ENCODE peak calls at places on chromosome 17, in nine cellular contexts. One of them, this sample, is unnamed.

GRCh38 chr17:30831257-30831656 is 509 bp upstream of the ATAD5 start:
- DNase-seq in fibroblast of pulmonary artery: peak
- DNase-seq in pancreas: no peak
- DNase-seq in RWPE2: no peak
- DNase-seq in esophagus muscularis mucosa: no peak
- DNase-seq in ovary: no peak
- DNase-seq in left lung: no peak
- DNase-seq in lower lobe of right lung: no peak
- DNase-seq in fibroblast of the aortic adventitia: peak
- DNase-seq in this sample: peak

GRCh38 chr17:59607817-59608403 is 11.8 kb upstream of the CLTC start:
- DNase-seq in pancreas: no peak
- DNase-seq in fibroblast of pulmonary artery: no peak
- DNase-seq in RWPE2: no peak
- DNase-seq in esophagus muscularis mucosa: no peak
- DNase-seq in ovary: no peak
- DNase-seq in lower lobe of right lung: no peak
- DNase-seq in fibroblast of the aortic adventitia: no peak
- DNase-seq in left lung: no peak
- DNase-seq in this sample: no peak

GRCh38 chr17:2909164-2909852 is 113.1 kb downstream of the RAP1GAP2 start:
- DNase-seq in esophagus muscularis mucosa: no peak
- DNase-seq in ovary: no peak
- DNase-seq in fibroblast of pulmonary artery: no peak
- DNase-seq in fibroblast of the aortic adventitia: no peak
- DNase-seq in RWPE2: no peak
- DNase-seq in left lung: no peak
- DNase-seq in lower lobe of right lung: no peak
- DNase-seq in pancreas: no peak
- DNase-seq in this sample: no peak

GRCh38 chr17:35312790-35313711 is 60.4 kb downstream of the SLFN11 start:
- DNase-seq in esophagus muscularis mucosa: no peak
- DNase-seq in fibroblast of pulmonary artery: peak
- DNase-seq in fibroblast of the aortic adventitia: peak
- DNase-seq in lower lobe of right lung: peak
- DNase-seq in left lung: peak
- DNase-seq in RWPE2: no peak
- DNase-seq in pancreas: peak
- DNase-seq in ovary: peak
- DNase-seq in this sample: peak

GRCh38 chr17:66701462-66701861 is 133.5 kb upstream of the CACNG5 start:
- DNase-seq in fibroblast of the aortic adventitia: no peak
- DNase-seq in RWPE2: no peak
- DNase-seq in esophagus muscularis mucosa: no peak
- DNase-seq in lower lobe of right lung: no peak
- DNase-seq in ovary: no peak
- DNase-seq in pancreas: no peak
- DNase-seq in fibroblast of pulmonary artery: no peak
- DNase-seq in left lung: no peak
- DNase-seq in this sample: no peak

GRCh38 chr17:55348749-55349354 is 72.8 kb downstream of the MMD start:
- DNase-seq in pancreas: peak
- DNase-seq in esophagus muscularis mucosa: no peak
- DNase-seq in fibroblast of pulmonary artery: peak
- DNase-seq in lower lobe of right lung: peak
- DNase-seq in left lung: no peak
- DNase-seq in ovary: peak
- DNase-seq in RWPE2: no peak
- DNase-seq in fibroblast of the aortic adventitia: peak
- DNase-seq in this sample: peak

GRCh38 chr17:17547210-17547764 is 44.2 kb downstream of the PEMT start:
- DNase-seq in fibroblast of pulmonary artery: no peak
- DNase-seq in esophagus muscularis mucosa: no peak
- DNase-seq in left lung: no peak
- DNase-seq in ovary: no peak
- DNase-seq in pancreas: no peak
- DNase-seq in lower lobe of right lung: no peak
- DNase-seq in RWPE2: no peak
- DNase-seq in fibroblast of the aortic adventitia: no peak
- DNase-seq in this sample: no peak

GRCh38 chr17:63126607-63127006 is 160.6 kb downstream of the TANC2 start:
- DNase-seq in pancreas: no peak
- DNase-seq in ovary: no peak
- DNase-seq in fibroblast of pulmonary artery: no peak
- DNase-seq in lower lobe of right lung: no peak
- DNase-seq in RWPE2: no peak
- DNase-seq in fibroblast of the aortic adventitia: no peak
- DNase-seq in left lung: no peak
- DNase-seq in esophagus muscularis mucosa: no peak
- DNase-seq in this sample: no peak

GRCh38 chr17:66627985-66628384 is 206.9 kb upstream of the CACNG5 start:
- DNase-seq in esophagus muscularis mucosa: no peak
- DNase-seq in pancreas: no peak
- DNase-seq in fibroblast of the aortic adventitia: peak
- DNase-seq in ovary: no peak
- DNase-seq in left lung: no peak
- DNase-seq in fibroblast of pulmonary artery: no peak
- DNase-seq in RWPE2: no peak
- DNase-seq in lower lobe of right lung: no peak
- DNase-seq in this sample: peak

GRCh38 chr17:17120716-17121115 is 78.5 kb downstream of the MPRIP start:
- DNase-seq in pancreas: no peak
- DNase-seq in RWPE2: no peak
- DNase-seq in fibroblast of the aortic adventitia: peak
- DNase-seq in ovary: no peak
- DNase-seq in fibroblast of pulmonary artery: peak
- DNase-seq in left lung: no peak
- DNase-seq in lower lobe of right lung: no peak
- DNase-seq in esophagus muscularis mucosa: no peak
- DNase-seq in this sample: no peak

GRCh38 chr17:13374203-13375143 is 227.3 kb downstream of the HS3ST3A1 start:
- DNase-seq in esophagus muscularis mucosa: no peak
- DNase-seq in RWPE2: no peak
- DNase-seq in pancreas: no peak
- DNase-seq in fibroblast of the aortic adventitia: peak
- DNase-seq in fibroblast of pulmonary artery: no peak
- DNase-seq in left lung: no peak
- DNase-seq in ovary: no peak
- DNase-seq in lower lobe of right lung: no peak
- DNase-seq in this sample: no peak

GRCh38 chr17:2056221-2057129 is 1.6 kb downstream of the HIC1 start:
- DNase-seq in lower lobe of right lung: peak
- DNase-seq in fibroblast of pulmonary artery: peak
- DNase-seq in left lung: peak
- DNase-seq in esophagus muscularis mucosa: peak
- DNase-seq in ovary: peak
- DNase-seq in RWPE2: no peak
- DNase-seq in fibroblast of the aortic adventitia: peak
- DNase-seq in pancreas: no peak
- DNase-seq in this sample: peak

DNA sequence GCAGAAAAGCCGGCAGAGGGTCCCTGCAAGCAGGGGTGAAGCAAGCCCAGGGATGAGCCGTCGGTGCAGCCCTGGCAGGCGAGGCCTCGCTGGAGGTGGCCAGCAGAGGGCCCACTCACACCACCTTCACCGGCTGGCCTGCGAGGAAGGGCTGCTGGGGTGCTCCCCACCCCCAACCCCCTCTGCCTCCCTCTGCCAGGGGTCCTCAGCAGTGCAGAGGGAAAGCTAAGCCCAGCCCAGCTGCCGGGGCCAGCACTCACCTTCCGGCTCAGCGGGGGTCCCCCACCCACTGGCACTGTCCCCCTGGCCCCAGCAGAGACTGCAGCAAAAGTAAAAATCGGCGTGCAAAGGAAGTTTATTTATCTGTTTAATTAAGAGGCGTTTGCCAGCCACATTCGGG is 113.4 kb downstream of the ENGASE start:
- DNase-seq in fibroblast of pulmonary artery: no peak
- DNase-seq in pancreas: no peak
- DNase-seq in fibroblast of the aortic adventitia: no peak
- DNase-seq in left lung: no peak
- DNase-seq in esophagus muscularis mucosa: no peak
- DNase-seq in ovary: no peak
- DNase-seq in RWPE2: no peak
- DNase-seq in lower lobe of right lung: no peak
- DNase-seq in this sample: peak
- TF ChIP-seq CTCF in fibroblast of pulmonary artery: peak
- TF ChIP-seq CTCF in pancreas: peak
- TF ChIP-seq CTCF in fibroblast of the aortic adventitia: peak
- TF ChIP-seq CTCF in left lung: no peak
- TF ChIP-seq CTCF in esophagus muscularis mucosa: peak
- TF ChIP-seq CTCF in ovary: no peak
- TF ChIP-seq CTCF in RWPE2: peak
- TF ChIP-seq CTCF in lower lobe of right lung: peak
- TF ChIP-seq CTCF in this sample: peak

DNA sequence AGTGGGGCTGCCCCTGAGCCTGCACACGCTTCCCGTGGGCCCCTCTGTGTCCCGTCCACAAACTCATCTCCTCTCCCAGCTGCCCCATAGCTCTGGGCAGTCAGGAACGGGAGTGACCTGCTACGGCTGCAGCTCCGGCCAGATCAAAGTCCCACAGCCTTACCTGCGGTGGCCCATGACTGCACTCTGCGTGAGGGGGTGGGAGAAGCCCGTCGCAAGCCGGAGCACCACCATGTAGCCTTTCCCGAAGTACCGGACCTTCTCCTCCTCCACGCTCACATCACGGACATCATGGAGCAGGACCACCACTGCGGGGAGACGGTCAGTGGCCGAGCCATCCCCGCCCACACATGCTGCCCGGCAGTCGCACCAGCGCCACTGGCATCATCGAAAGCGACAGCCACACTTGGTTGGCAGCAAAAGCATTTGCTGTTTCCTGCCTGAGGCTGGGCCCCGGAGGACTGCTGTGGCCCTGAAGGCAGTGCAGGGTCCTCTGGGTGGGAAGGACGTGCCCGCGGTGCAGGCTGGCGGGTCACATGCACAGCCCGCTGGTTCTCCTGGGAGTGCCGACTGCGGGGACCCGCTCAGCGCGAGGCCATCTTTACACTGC is 6.2 kb downstream of the CYBC1 start:
- DNase-seq in fibroblast of pulmonary artery: no peak
- DNase-seq in ovary: no peak
- DNase-seq in left lung: no peak
- DNase-seq in pancreas: no peak
- DNase-seq in RWPE2: no peak
- DNase-seq in fibroblast of the aortic adventitia: no peak
- DNase-seq in esophagus muscularis mucosa: no peak
- DNase-seq in lower lobe of right lung: no peak
- DNase-seq in this sample: no peak
- H3K4me3 ChIP-seq in fibroblast of pulmonary artery: no peak
- H3K4me3 ChIP-seq in ovary: no peak
- H3K4me3 ChIP-seq in left lung: no peak
- H3K4me3 ChIP-seq in pancreas: no peak
- H3K4me3 ChIP-seq in RWPE2: no peak
- H3K4me3 ChIP-seq in fibroblast of the aortic adventitia: no peak
- H3K4me3 ChIP-seq in esophagus muscularis mucosa: no peak
- H3K4me3 ChIP-seq in lower lobe of right lung: no peak
- H3K4me3 ChIP-seq in this sample: no peak

DNA sequence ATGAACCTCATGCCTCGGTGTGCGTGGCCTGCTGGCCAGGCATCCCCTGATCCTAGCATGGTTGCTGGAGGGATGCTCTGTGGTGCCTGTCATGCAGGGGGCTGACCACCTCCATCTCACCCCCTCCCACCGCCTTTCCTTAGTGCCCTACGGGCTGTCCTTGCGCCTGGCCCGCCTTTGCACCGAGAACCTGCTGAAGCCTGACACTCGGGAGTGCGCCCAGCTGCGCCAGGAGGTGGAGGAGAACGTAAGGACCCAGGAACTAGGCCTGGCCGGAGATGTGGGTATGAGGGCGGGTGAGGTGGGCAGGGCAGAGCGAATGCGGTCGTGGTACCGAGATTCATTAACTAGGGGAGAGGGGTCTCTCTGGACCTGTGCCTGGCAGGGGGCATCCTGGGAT is 19.0 kb downstream of the ITGB4 start:
- DNase-seq in left lung: no peak
- DNase-seq in RWPE2: peak
- DNase-seq in ovary: no peak
- DNase-seq in fibroblast of the aortic adventitia: no peak
- DNase-seq in pancreas: no peak
- DNase-seq in lower lobe of right lung: no peak
- DNase-seq in esophagus muscularis mucosa: no peak
- DNase-seq in fibroblast of pulmonary artery: no peak
- DNase-seq in this sample: no peak
- TF ChIP-seq CTCF in left lung: no peak
- TF ChIP-seq CTCF in RWPE2: no peak
- TF ChIP-seq CTCF in ovary: no peak
- TF ChIP-seq CTCF in fibroblast of the aortic adventitia: no peak
- TF ChIP-seq CTCF in pancreas: no peak
- TF ChIP-seq CTCF in lower lobe of right lung: no peak
- TF ChIP-seq CTCF in esophagus muscularis mucosa: no peak
- TF ChIP-seq CTCF in fibroblast of pulmonary artery: no peak
- TF ChIP-seq CTCF in this sample: no peak

DNA sequence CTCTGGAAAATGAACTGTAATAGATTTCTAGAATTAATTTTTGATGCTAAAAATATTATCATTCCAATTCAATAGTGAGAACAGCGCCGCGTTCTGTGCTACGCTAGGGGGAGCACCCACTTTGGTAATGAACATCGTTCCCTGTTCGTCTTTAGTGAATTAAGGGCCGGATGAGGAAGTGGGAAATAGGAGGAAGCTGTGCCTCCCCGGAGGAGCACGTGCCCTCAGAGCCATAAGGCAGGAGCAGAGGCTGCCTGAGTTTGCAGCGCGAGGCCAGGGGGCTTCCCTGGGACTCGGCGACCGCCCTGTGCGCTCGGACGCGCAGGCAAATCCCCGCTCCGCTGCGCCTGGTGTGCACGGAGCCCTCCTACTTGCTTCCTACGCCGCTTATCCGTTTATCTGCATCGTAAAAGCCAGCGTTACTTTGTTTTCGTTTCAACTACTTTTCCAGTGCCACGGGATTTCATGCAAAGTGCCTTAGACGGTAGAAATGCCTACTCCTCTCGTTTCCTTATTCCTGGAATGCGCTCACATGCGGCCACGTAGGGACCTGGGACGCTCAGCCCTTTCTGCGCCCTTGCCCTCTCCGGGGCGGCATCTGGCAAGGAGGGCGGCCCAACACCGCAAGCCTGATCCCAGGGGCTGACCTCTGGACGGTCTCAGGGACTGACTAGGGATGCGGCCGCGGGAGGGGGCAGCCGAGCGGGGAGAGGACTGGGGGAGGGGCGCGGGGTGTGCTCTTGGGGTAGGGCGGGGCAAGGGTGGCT is 76.4 kb downstream of the KCNJ12 start:
- DNase-seq in ovary: peak
- DNase-seq in esophagus muscularis mucosa: no peak
- DNase-seq in lower lobe of right lung: peak
- DNase-seq in left lung: peak
- DNase-seq in fibroblast of pulmonary artery: peak
- DNase-seq in RWPE2: no peak
- DNase-seq in pancreas: peak
- DNase-seq in fibroblast of the aortic adventitia: peak
- DNase-seq in this sample: peak
- H3K4me3 ChIP-seq in ovary: no peak
- H3K4me3 ChIP-seq in esophagus muscularis mucosa: peak
- H3K4me3 ChIP-seq in lower lobe of right lung: peak
- H3K4me3 ChIP-seq in left lung: no peak
- H3K4me3 ChIP-seq in fibroblast of pulmonary artery: peak
- H3K4me3 ChIP-seq in RWPE2: no peak
- H3K4me3 ChIP-seq in pancreas: peak
- H3K4me3 ChIP-seq in fibroblast of the aortic adventitia: peak
- H3K4me3 ChIP-seq in this sample: peak

This sample was measured in cardiac fibroblast.